ENCODE peak calls at places on chromosome 20, in ten cellular contexts. C is fibroblast of the aortic adventitia, X is thyroid gland, Z is body of pancreas, B is gastrocnemius medialis, D is endodermal cell, Y is GM06990, J is left ventricle myocardium inferior, P is ascending aorta, G is tibial artery. V is an unnamed sample.

GRCh38 chr20:45016089-45016641 is 49.9 kb downstream of the STK4 start:
- DNase-seq in C (peak), X (no peak), Z (no peak), B (no peak), D (no peak), Y (no peak), J (no peak), P (no peak), G (no peak), V (no peak)

GRCh38 chr20:46897471-46897870 is 2.8 kb downstream of the EYA2 start:
- DNase-seq in C (no peak), X (no peak), Z (no peak), B (no peak), D (peak), Y (no peak), J (no peak), P (no peak), G (no peak), V (no peak)

GRCh38 chr20:24745617-24746350 is 203.3 kb upstream of the CST7 start:
- DNase-seq in C (no peak), X (no peak), Z (no peak), B (no peak), D (peak), Y (no peak), J (no peak), P (no peak), G (no peak), V (no peak)

GRCh38 chr20:48624315-48625020 is 203.3 kb downstream of the PREX1 start:
- DNase-seq in C (no peak), X (no peak), Z (no peak), B (no peak), D (no peak), Y (no peak), J (no peak), P (no peak), G (no peak), V (no peak)

GRCh38 chr20:50308513-50309279 is 118.1 kb downstream of the CEBPB start:
- DNase-seq in C (peak), X (peak), Z (peak), B (peak), D (peak), Y (no peak), J (peak), P (peak), G (peak), V (no peak)

GRCh38 chr20:14207591-14207990 is 129.8 kb downstream of the FLRT3 start:
- DNase-seq in C (no peak), X (no peak), Z (no peak), B (no peak), D (no peak), Y (no peak), J (no peak), P (no peak), G (no peak), V (no peak)

GRCh38 chr20:62289898-62290297 is 12.9 kb upstream of the ADRM1 start:
- DNase-seq in C (no peak), X (no peak), Z (no peak), B (no peak), D (no peak), Y (no peak), J (no peak), P (no peak), G (no peak), V (no peak)

GRCh38 chr20:62814709-62815065 is 2.2 kb upstream of the COL9A3 start:
- DNase-seq in C (no peak), X (no peak), Z (no peak), B (no peak), D (no peak), Y (no peak), J (no peak), P (no peak), G (no peak), V (no peak)

GRCh38 chr20:53662595-53662994 is 69.0 kb upstream of the ZNF217 start:
- DNase-seq in C (no peak), X (no peak), Z (no peak), B (no peak), D (no peak), Y (no peak), J (no peak), P (peak), G (no peak), V (no peak)

GRCh38 chr20:7358670-7359069 is 581.6 kb downstream of the HAO1 start:
- DNase-seq in C (no peak), X (no peak), Z (no peak), B (no peak), D (peak), Y (no peak), J (no peak), P (no peak), G (no peak), V (no peak)
- TF ChIP-seq CTCF in C (peak), X (no peak), Z (no peak), B (no peak), D (peak), Y (no peak), J (no peak), P (no peak), G (no peak), V (no peak)

DNA sequence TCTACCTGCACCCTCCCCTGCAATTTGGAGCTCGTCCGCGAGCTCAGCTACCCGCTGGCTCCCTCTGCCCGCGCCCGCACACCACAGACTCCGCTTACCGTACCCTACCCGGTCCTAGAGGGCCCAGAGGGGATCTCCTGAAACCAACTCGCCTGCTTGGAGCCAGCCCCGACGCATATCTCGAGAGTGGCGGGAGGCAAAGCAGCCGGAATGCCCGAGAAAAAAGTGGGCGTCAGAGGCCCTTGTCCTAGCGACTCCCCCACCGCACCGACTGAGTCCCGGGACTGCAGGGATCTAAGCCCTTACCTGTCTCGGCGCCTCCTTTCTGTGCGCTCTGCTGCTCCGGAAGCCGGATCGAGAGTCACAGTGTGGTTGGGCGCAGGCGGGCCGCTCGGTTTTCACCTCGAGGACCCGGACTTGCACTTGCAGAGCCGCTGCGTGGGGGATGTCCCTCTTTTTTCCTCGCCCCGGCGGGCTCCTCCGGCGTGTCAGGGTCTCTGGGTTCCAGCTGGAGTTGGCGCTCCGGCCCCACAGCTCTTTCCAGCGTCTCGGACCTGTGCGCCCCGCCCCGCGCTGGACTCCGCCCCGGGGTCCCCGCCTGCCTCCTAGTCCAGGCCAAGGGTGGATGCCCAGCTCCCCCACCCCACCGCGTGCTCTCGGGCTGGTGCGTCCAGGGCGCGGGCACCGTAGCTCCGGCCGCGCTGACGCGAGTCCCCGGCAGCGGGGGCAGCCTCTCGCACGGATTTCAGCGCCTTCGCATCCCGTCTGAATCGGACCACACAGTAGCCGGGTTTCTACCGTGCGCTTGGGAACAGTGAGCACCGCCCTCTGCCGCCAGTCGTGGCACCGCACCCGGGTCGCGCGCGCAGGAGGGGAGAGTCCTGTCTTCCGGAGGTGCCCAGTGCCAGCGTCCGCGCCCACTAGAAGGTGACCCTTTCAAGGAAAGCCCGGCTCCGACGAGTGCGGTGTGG is at the start of gene PROKR2:
- DNase-seq in C (no peak), X (no peak), Z (no peak), B (no peak), D (peak), Y (no peak), J (no peak), P (no peak), G (peak), V (no peak)
- H3K4me3 ChIP-seq in C (no peak), X (no peak), Z (no peak), B (no peak), D (peak), Y (no peak), J (peak), P (no peak), G (no peak), V (no peak)

DNA sequence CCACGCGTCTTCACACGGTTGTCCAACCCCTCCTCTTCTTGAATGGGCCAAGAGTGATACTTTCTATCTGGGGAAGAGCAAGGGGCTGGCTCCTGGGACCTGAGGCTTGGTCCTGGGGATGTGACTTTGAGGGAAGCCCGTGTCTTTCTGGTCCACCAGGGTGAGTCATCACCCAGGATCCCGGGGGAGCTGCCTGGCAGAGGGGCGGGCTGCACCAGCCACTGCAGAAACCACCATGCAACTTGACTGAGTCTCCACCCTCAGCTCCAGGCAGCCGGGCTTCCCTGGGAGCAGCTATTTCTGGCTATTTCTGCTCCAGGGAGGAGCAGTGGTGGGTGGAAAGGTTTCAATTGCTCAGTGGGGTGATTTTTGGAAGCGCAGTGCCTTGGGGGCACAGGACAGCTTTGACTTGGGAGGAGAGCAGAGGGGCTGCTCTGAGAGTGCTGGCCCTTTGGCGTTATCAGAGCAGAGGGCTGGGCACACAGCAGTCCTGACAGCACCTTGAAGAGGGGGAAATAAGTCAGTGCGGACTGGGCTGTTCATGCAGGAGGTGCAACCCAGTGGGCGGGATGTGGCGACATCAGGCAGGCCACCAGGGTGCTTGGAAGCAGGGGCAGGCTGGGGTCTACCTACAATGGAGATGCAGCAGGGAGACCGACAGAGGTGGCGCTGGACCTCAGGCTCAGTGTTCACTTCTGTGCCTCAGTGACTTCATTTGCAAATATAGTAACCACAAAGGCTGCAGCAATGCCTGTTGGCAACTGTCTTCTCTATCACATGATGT is 45.1 kb upstream of the FAM83D start:
- DNase-seq in C (no peak), X (no peak), Z (no peak), B (no peak), D (no peak), Y (no peak), J (no peak), P (no peak), G (no peak), V (peak)
- TF ChIP-seq CTCF in C (no peak), X (no peak), Z (no peak), B (no peak), D (no peak), Y (peak), J (no peak), P (no peak), G (no peak), V (no peak)

DNA sequence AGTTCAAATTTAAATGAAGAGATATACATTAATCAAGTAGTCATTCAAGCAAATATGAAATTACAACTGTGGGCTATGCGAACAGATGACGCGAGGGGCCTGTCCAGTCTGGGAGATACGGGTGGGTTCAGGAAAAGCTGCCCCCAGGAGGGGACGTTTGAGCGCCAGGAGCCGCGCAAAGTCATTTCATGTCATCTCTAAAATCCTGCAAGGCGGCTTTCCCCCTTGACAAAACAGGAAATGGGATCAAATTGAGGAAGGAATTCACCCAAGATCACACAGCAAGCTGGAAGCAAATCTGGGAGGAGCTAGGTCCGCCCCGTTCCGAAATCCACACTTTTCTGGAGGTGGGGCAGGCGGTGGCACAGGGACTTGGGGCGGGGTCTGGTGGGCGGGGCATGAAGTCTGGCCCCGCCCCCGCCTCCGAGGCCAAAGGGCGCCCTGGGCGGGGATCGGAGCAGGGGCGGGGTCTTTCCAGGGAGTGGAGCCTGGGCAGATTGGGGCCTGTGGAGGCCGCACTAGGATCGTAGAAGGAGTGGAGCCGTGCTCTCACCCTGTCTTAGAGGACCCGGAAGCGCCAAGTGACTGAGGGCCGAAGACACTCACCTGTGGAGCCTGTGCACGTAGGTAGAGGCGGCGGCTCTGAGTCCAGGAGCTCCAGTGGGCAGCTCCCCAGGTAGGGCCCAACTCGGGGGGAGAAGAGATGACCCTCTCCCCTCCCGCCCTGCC is at the start of gene LPIN3:
- DNase-seq in C (peak), X (peak), Z (peak), B (peak), D (peak), Y (peak), J (peak), P (peak), G (peak), V (peak)
- H3K4me3 ChIP-seq in C (peak), X (peak), Z (peak), B (peak), D (peak), Y (no peak), J (peak), P (peak), G (peak), V (peak)

DNA sequence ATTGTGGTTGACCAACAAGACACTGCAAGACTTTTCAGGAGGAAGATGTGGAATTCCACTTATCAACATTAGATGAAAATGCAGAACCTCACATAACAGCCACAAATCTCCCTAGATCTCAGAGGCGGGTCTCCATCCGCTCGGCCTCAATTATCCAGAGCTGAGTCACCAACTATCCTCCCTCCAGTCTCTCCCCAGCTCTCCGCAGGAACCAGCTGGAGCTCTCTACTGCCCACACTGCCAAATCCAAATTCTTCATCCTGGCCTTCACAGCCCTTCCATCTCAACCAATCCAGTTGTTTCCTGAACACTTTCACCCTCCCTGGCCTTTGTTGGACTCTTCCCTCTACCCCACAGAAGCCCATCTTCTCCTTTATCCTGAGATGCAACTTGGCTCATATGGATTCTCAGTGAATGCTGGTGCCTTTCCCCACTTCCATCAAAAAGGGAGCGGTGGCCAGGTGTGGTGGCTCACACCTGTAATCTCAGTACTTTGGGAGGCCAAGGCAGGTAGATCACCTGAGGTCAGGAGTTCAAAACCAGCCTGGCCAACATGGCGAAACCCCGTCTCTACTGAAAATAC is 3.5 kb upstream of the TGIF2 start:
- DNase-seq in C (peak), X (no peak), Z (no peak), B (no peak), D (peak), Y (no peak), J (no peak), P (no peak), G (no peak), V (no peak)
- TF ChIP-seq CTCF in C (no peak), X (no peak), Z (no peak), B (no peak), D (no peak), Y (no peak), J (no peak), P (no peak), G (no peak), V (no peak)

GRCh38 chr20:22579711-22580697 is 4.4 kb downstream of the FOXA2 start:
- DNase-seq in C (no peak), X (no peak), Z (peak), B (no peak), D (peak), Y (no peak), J (no peak), P (no peak), G (no peak), V (no peak)
- H3K4me3 ChIP-seq in C (no peak), X (no peak), Z (no peak), B (no peak), D (peak), Y (no peak), J (no peak), P (no peak), G (no peak), V (no peak)

GRCh38 chr20:21968486-21968885 is 263.0 kb downstream of the PAX1 start:
- DNase-seq in C (no peak), X (no peak), Z (no peak), B (no peak), D (no peak), Y (no peak), J (no peak), P (no peak), G (no peak), V (no peak)

GRCh38 chr20:21971436-21971835 is 266.0 kb downstream of the PAX1 start:
- DNase-seq in C (no peak), X (no peak), Z (no peak), B (no peak), D (no peak), Y (no peak), J (no peak), P (no peak), G (no peak), V (no peak)
- TF ChIP-seq CTCF in C (no peak), X (no peak), Z (no peak), B (no peak), D (no peak), Y (no peak), J (no peak), P (no peak), G (no peak), V (no peak)

DNA sequence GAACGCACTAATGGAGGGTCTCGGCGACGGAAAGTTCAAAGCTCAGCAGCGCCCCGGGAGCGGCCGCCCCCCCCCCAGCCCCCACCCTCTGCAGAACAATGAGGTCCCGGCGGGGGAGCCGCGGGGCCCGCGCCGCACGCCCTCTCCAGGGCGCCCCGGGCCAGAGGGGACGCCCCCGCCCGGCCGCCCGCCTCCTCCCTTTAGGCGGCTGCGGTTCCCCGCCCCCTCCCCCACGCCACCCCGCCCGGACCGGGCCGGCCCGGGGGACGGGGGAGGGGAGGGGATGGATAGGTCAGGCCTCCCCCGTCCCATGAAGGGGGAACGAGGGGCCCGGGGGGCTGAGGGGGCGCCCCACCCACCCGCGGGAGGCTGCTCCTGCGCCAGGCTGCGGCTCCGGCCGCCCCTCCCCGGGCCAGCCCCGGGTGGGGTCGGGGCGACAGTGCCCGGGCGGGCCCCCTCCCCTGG is 1.5 kb downstream of the NOL4L start:
- DNase-seq in C (no peak), X (no peak), Z (no peak), B (no peak), D (peak), Y (no peak), J (no peak), P (no peak), G (no peak), V (no peak)
- H3K4me3 ChIP-seq in C (peak), X (no peak), Z (peak), B (peak), D (no peak), Y (peak), J (peak), P (peak), G (peak), V (peak)

GRCh38 chr20:17762243-17762872 is 62.6 kb downstream of the BANF2 start:
- DNase-seq in C (no peak), X (peak), Z (peak), B (no peak), D (peak), Y (no peak), J (no peak), P (no peak), G (no peak), V (no peak)
- TF ChIP-seq CTCF in C (no peak), X (no peak), Z (no peak), B (no peak), D (no peak), Y (no peak), J (no peak), P (no peak), G (no peak), V (no peak)

GRCh38 chr20:2508631-2509467 is at the start of gene ZNF343:
- DNase-seq in C (peak), X (peak), Z (peak), B (peak), D (peak), Y (peak), J (peak), P (peak), G (peak), V (peak)

GRCh38 chr20:2509468-2509781 is 710 bp upstream of the ZNF343 start:
- DNase-seq in C (peak), X (no peak), Z (no peak), B (no peak), D (no peak), Y (no peak), J (no peak), P (no peak), G (no peak), V (no peak)

GRCh38 chr20:2507464-2507863 is 1.3 kb downstream of the ZNF343 start:
- DNase-seq in C (peak), X (no peak), Z (no peak), B (no peak), D (no peak), Y (no peak), J (no peak), P (no peak), G (no peak), V (no peak)

GRCh38 chr20:2507875-2508630 is 662 bp downstream of the ZNF343 start:
- DNase-seq in C (peak), X (peak), Z (no peak), B (no peak), D (no peak), Y (peak), J (peak), P (no peak), G (no peak), V (peak)

DNA sequence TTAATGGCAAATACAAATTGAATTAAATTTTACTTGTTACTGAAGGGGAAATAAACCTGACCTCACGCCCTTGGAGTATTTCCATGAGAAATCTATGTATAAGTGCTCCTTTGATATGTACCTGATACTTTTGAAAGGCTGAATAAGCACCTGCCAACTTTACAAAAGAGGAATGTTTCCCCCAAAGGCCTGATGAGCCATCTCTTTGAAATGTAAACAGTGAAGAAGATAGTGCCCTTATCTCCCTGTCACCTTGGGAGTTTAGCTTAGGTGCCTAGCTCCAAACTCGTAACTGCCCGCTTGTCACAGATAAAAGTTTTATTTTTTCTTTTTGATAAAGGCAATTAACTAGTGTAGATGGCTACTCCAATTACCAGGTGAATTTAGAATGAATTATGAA is 1.1 kb upstream of the ZNF343 start:
- DNase-seq in C (no peak), X (no peak), Z (no peak), B (no peak), D (no peak), Y (no peak), J (no peak), P (no peak), G (no peak), V (no peak)
- H3K4me3 ChIP-seq in C (peak), X (no peak), Z (no peak), B (peak), D (peak), Y (no peak), J (peak), P (no peak), G (peak), V (peak)